ENCODE peak calls at places on chromosomes 5 and 9, in ten cellular contexts. F is Right ventricle myocardium inferior; A is effector memory CD8-positive, alpha-beta T cell; D is activated T-helper 17 cell treated with anti-CD3 and anti-CD28 coated beads, Interleukin-2, amount 50 U/mL, for 72 hours; P is activated naive CD8-positive, alpha-beta T cell treated with anti-CD3 and anti-CD28 coated beads, Interleukin-2, amount 10 ng/mL, durations not matched to agents 7 days and 5 days; K is upper lobe of left lung; V is left cardiac atrium; B is stimulated activated naive CD8-positive, alpha-beta T cell treated with anti-CD3 and anti-CD28 coated beads, Interleukin-15, Interleukin-2, amounts not matched to agents 100 U/mL and 50 U/mL, for 24 hours; W is HepG2; I is thoracic aorta. Y is an unnamed sample.

GRCh38 chr5:150401076-150401375 is 11.7 kb downstream of the CD74 start:
- ATAC-seq in F (no peak), A (peak), D (no peak), P (no peak), K (no peak), V (no peak), B (no peak), W (no peak), I (no peak), Y (no peak)

GRCh38 chr5:172887735-172888134 is 53.7 kb downstream of the ERGIC1 start:
- ATAC-seq in F (no peak), A (no peak), D (no peak), P (no peak), K (no peak), V (peak), B (no peak), W (no peak), I (no peak), Y (peak)

GRCh38 chr9:19420877-19421276 is 12.1 kb downstream of the ACER2 start:
- ATAC-seq in F (no peak), A (no peak), D (no peak), P (no peak), K (no peak), V (no peak), B (no peak), W (no peak), I (no peak), Y (peak)

GRCh38 chr9:109286981-109287380 is 33.9 kb downstream of the EPB41L4B start:
- ATAC-seq in F (peak), A (no peak), D (no peak), P (no peak), K (no peak), V (peak), B (no peak), W (no peak), I (no peak), Y (no peak)

GRCh38 chr9:5375091-5375490 is 35.4 kb upstream of the RLN1 start:
- ATAC-seq in F (no peak), A (no peak), D (peak), P (no peak), K (no peak), V (no peak), B (peak), W (no peak), I (no peak), Y (no peak)

GRCh38 chr5:39208471-39208870 is 10.9 kb downstream of the FYB1 start:
- ATAC-seq in F (no peak), A (no peak), D (peak), P (peak), K (no peak), V (no peak), B (no peak), W (no peak), I (no peak), Y (no peak)

GRCh38 chr5:131206772-131207171 is 36.0 kb downstream of the LYRM7 start:
- ATAC-seq in F (no peak), A (no peak), D (no peak), P (no peak), K (no peak), V (no peak), B (no peak), W (no peak), I (no peak), Y (no peak)

GRCh38 chr5:81212211-81212687 is 20.9 kb upstream of the CKMT2 start:
- ATAC-seq in F (no peak), A (peak), D (peak), P (no peak), K (no peak), V (no peak), B (peak), W (peak), I (no peak), Y (no peak)

GRCh38 chr9:108108290-108108689 is 618.7 kb upstream of the KLF4 start:
- ATAC-seq in F (no peak), A (no peak), D (no peak), P (no peak), K (no peak), V (no peak), B (no peak), W (no peak), I (no peak), Y (no peak)

GRCh38 chr5:52856564-52856963 is 68.8 kb downstream of the ITGA1 start:
- ATAC-seq in F (no peak), A (no peak), D (no peak), P (no peak), K (no peak), V (no peak), B (no peak), W (no peak), I (no peak), Y (no peak)